ENCODE peak calls at places on chromosome 1, in five cellular contexts. One of them, this sample, is unnamed.

GRCh38 chr1:81458186-81458585 is 342.5 kb upstream of the ADGRL2 start:
- DNase-seq in astrocyte of the cerebellum: no peak
- DNase-seq in nephron progenitor cell: no peak
- DNase-seq in cardiac fibroblast: no peak
- DNase-seq in lower lobe of right lung: no peak
- DNase-seq in this sample: no peak

GRCh38 chr1:5444365-5444890 is 547.8 kb downstream of the NPHP4 start:
- DNase-seq in astrocyte of the cerebellum: no peak
- DNase-seq in nephron progenitor cell: no peak
- DNase-seq in cardiac fibroblast: no peak
- DNase-seq in lower lobe of right lung: no peak
- DNase-seq in this sample: no peak

GRCh38 chr1:231603598-231604275 is 22.9 kb upstream of the DISC1 start:
- DNase-seq in astrocyte of the cerebellum: peak
- DNase-seq in nephron progenitor cell: peak
- DNase-seq in cardiac fibroblast: peak
- DNase-seq in lower lobe of right lung: no peak
- DNase-seq in this sample: peak

GRCh38 chr1:8137406-8138244 is 111.5 kb upstream of the ERRFI1 start:
- DNase-seq in astrocyte of the cerebellum: peak
- DNase-seq in nephron progenitor cell: peak
- DNase-seq in cardiac fibroblast: peak
- DNase-seq in lower lobe of right lung: no peak
- DNase-seq in this sample: no peak

GRCh38 chr1:38569932-38570356 is 289.6 kb downstream of the RRAGC start:
- DNase-seq in astrocyte of the cerebellum: no peak
- DNase-seq in nephron progenitor cell: no peak
- DNase-seq in cardiac fibroblast: no peak
- DNase-seq in lower lobe of right lung: no peak
- DNase-seq in this sample: no peak

GRCh38 chr1:23074012-23074411 is 54.7 kb downstream of the KDM1A start:
- DNase-seq in astrocyte of the cerebellum: no peak
- DNase-seq in nephron progenitor cell: no peak
- DNase-seq in cardiac fibroblast: no peak
- DNase-seq in lower lobe of right lung: no peak
- DNase-seq in this sample: no peak

GRCh38 chr1:8671313-8671917 is 146.0 kb downstream of the RERE start:
- DNase-seq in astrocyte of the cerebellum: peak
- DNase-seq in nephron progenitor cell: peak
- DNase-seq in cardiac fibroblast: peak
- DNase-seq in lower lobe of right lung: no peak
- DNase-seq in this sample: peak

GRCh38 chr1:40309374-40310128 is 7.5 kb downstream of the COL9A2 start:
- DNase-seq in astrocyte of the cerebellum: peak
- DNase-seq in nephron progenitor cell: no peak
- DNase-seq in cardiac fibroblast: no peak
- DNase-seq in lower lobe of right lung: no peak
- DNase-seq in this sample: no peak

DNA sequence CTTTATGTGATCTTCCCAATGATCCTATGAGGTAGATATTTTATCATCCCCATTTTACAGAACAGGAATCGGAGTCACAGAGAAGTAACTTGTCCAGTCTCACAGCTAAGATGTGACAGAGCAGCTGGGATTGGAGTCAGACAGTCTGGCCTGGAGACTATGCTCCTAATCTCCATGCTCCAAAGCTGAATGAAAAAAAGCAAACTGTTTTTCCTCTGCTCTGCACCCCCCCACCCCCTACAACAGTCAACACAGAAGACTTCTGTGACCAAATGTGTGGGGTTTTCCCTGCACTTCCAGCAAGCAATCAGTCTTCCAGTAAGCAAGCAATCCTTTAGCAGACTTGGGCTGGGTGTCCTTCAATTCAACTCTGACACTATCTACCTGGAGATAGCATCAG is 33.2 kb downstream of the KIRREL1 start:
- DNase-seq in astrocyte of the cerebellum: no peak
- DNase-seq in nephron progenitor cell: no peak
- DNase-seq in cardiac fibroblast: no peak
- DNase-seq in lower lobe of right lung: no peak
- DNase-seq in this sample: no peak
- TF ChIP-seq CTCF in astrocyte of the cerebellum: no peak
- TF ChIP-seq CTCF in nephron progenitor cell: no peak
- TF ChIP-seq CTCF in cardiac fibroblast: no peak
- TF ChIP-seq CTCF in lower lobe of right lung: no peak
- TF ChIP-seq CTCF in this sample: no peak

DNA sequence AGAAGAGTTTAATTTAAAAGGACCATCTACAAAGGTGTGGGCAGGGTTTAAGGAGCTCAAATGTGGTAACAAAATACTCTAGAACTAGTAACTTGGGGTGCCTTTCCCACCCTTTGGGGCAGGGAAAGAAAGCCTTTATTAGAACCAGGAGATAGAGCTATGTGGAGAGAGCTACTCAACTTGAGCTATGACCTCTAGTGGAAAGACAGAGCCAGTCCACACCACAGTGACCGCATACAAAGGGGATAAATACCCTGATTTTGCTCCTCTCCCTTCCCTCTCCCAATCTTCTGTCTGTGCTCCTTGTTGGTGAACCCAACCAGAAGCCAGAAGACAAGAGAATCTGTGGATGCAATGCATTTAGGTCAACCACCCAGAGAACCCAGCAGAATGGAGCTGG is 54.4 kb upstream of the JAK1 start:
- DNase-seq in astrocyte of the cerebellum: no peak
- DNase-seq in nephron progenitor cell: no peak
- DNase-seq in cardiac fibroblast: peak
- DNase-seq in lower lobe of right lung: no peak
- DNase-seq in this sample: no peak
- TF ChIP-seq CTCF in astrocyte of the cerebellum: peak
- TF ChIP-seq CTCF in nephron progenitor cell: peak
- TF ChIP-seq CTCF in cardiac fibroblast: peak
- TF ChIP-seq CTCF in lower lobe of right lung: peak
- TF ChIP-seq CTCF in this sample: peak

GRCh38 chr1:239814306-239814881 is 277.3 kb upstream of the FMN2 start:
- DNase-seq in astrocyte of the cerebellum: peak
- DNase-seq in nephron progenitor cell: no peak
- DNase-seq in cardiac fibroblast: peak
- DNase-seq in lower lobe of right lung: no peak
- DNase-seq in this sample: no peak
- TF ChIP-seq CTCF in astrocyte of the cerebellum: no peak
- TF ChIP-seq CTCF in nephron progenitor cell: no peak
- TF ChIP-seq CTCF in cardiac fibroblast: no peak
- TF ChIP-seq CTCF in lower lobe of right lung: no peak
- TF ChIP-seq CTCF in this sample: no peak

DNA sequence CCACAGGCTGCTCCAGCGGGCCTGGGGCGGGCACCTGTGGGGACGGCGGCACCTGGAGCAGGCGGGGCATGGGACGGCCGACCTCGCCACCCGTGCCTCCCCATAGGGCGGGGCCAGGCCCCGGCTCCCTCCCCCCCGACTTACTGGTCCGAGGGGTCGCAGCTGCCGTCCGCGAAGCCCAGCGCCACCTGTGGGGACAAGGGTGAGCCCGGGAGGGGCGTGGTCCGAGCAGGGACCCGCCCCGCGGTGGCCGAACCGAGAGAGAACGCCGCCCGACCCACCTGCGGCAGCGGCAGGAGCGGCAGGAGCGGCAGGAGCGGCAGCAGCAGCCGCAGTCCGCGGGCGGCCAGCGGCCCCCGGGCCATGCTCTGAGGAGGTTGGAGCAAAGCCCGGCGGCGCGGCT is at the start of gene TMEM52:
- DNase-seq in astrocyte of the cerebellum: no peak
- DNase-seq in nephron progenitor cell: no peak
- DNase-seq in cardiac fibroblast: no peak
- DNase-seq in lower lobe of right lung: no peak
- DNase-seq in this sample: no peak
- TF ChIP-seq CTCF in astrocyte of the cerebellum: no peak
- TF ChIP-seq CTCF in nephron progenitor cell: no peak
- TF ChIP-seq CTCF in cardiac fibroblast: no peak
- TF ChIP-seq CTCF in lower lobe of right lung: no peak
- TF ChIP-seq CTCF in this sample: no peak

DNA sequence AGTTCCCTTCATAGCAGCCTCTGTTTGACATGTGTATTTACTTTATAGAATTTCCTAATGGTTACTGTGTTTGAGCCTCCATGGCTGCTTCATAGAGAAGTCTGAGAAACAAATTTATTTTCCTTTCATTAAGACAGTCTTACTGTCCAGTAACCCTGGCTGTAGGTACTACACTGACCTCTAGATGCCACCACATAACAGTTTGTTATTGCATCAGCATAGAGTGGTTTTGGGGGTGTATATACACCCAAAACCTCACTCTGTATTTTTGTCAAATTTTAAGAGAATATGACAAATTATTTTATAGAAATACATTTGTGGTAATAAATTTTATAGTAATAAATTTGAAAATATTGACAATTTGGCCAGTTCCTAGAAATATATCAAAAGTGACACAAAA is 57.3 kb downstream of the OBSCN start:
- DNase-seq in astrocyte of the cerebellum: no peak
- DNase-seq in nephron progenitor cell: no peak
- DNase-seq in cardiac fibroblast: peak
- DNase-seq in lower lobe of right lung: no peak
- DNase-seq in this sample: no peak
- TF ChIP-seq CTCF in astrocyte of the cerebellum: peak
- TF ChIP-seq CTCF in nephron progenitor cell: no peak
- TF ChIP-seq CTCF in cardiac fibroblast: peak
- TF ChIP-seq CTCF in lower lobe of right lung: peak
- TF ChIP-seq CTCF in this sample: peak

DNA sequence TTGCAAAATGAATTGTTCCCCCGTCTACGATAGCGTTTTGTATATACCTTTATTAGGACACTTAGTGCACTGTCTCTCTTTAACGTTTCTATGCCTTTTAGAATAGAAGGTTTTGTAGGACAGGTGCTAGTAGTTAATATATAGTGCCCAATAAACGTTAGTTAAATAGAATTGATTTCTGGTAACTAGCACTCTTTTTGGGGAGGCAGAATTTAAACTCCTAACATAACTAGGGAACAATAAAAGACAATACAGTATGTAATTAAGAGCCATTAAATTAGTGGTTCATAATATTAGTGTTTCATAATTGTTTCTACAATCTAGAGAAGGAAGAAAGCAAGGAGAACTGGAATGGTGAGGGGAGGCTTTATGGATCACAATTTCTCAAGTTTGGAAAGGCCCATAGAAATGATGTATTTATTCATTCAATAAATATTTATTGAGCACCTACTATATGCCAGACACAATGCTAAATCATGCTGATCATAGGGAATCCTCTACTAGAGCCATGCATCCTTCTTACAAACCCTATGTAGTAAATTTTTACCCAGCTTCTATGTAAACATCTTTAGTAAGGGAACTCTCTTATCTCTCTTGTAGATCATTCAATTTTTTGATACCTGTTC is 742 bp downstream of the POLR3GL start:
- DNase-seq in astrocyte of the cerebellum: no peak
- DNase-seq in nephron progenitor cell: no peak
- DNase-seq in cardiac fibroblast: no peak
- DNase-seq in lower lobe of right lung: no peak
- DNase-seq in this sample: no peak
- TF ChIP-seq CTCF in astrocyte of the cerebellum: no peak
- TF ChIP-seq CTCF in nephron progenitor cell: no peak
- TF ChIP-seq CTCF in cardiac fibroblast: no peak
- TF ChIP-seq CTCF in lower lobe of right lung: no peak
- TF ChIP-seq CTCF in this sample: no peak